ENCODE peak calls at places on chromosomes 11 and 22, in six cellular contexts. P is CD8-positive, alpha-beta T cell; N is activated CD4-positive, alpha-beta T cell treated with anti-CD3 and anti-CD28 coated beads, Interleukin-2, amount 50 U/mL, for 24 hours; W is NCI-H1105; T is GM12865; F is cardiac fibroblast. R is an unnamed sample.
A peak's percentile ranks its signal among the peaks of the same experiment; 100 is the strongest.

GRCh38 chr22:39239561-39240423 is 5.0 kb downstream of the PDGFB start:
- DNase-seq in T (no peak), P (peak; percentile 30), N (no peak), W (peak; percentile 92), F (no peak), R (peak; percentile 89)

GRCh38 chr22:49925525-49926128 is 7.2 kb downstream of the CRELD2 start:
- DNase-seq in N (no peak), P (peak; percentile 77), T (peak; percentile 95), W (no peak), F (no peak), R (no peak)

GRCh38 chr22:35352214-35353111 is 28.4 kb upstream of the HMOX1 start:
- DNase-seq in P (no peak), W (no peak), F (no peak), T (peak; percentile 77), N (no peak), R (no peak)

GRCh38 chr11:122720482-122720881 is 65.0 kb downstream of the UBASH3B start:
- DNase-seq in W (no peak), F (peak; percentile 36), T (no peak), P (no peak), N (no peak), R (no peak)

GRCh38 chr22:41909290-41910049 is 5.4 kb downstream of the SHISA8 start:
- DNase-seq in T (no peak), W (no peak), P (no peak), N (no peak), F (no peak), R (no peak)

GRCh38 chr11:87878373-87878779 is 296.9 kb downstream of the RAB38 start:
- DNase-seq in P (no peak), W (peak; percentile 36), N (no peak), F (peak; percentile 69), T (peak; percentile 32), R (peak; percentile 9)

GRCh38 chr11:103659138-103659734 is 377.2 kb upstream of the DDI1 start:
- DNase-seq in F (no peak), T (no peak), P (no peak), W (no peak), N (no peak), R (no peak)

GRCh38 chr11:16881074-16881709 is 133.0 kb downstream of the PLEKHA7 start:
- DNase-seq in W (peak; percentile 12), N (no peak), T (peak; percentile 56), P (no peak), F (peak; percentile 67), R (peak; percentile 66)

GRCh38 chr11:63212742-63213141 is 30.7 kb downstream of the SLC22A25 start:
- DNase-seq in F (peak; percentile 25), W (no peak), P (no peak), T (peak; percentile 13), N (no peak), R (no peak)

GRCh38 chr22:37769056-37769455 is 38.7 kb upstream of the GCAT start:
- DNase-seq in T (no peak), P (no peak), N (no peak), F (no peak), W (no peak), R (no peak)

GRCh38 chr11:15590131-15590530 is 475.4 kb downstream of the INSC start:
- DNase-seq in T (no peak), F (no peak), W (no peak), N (no peak), P (no peak), R (no peak)

GRCh38 chr11:132941024-132941646 is 591.2 kb downstream of the OPCML start:
- DNase-seq in W (peak; percentile 54), F (peak; percentile 47), T (peak; percentile 10), P (no peak), N (no peak), R (no peak)

GRCh38 chr11:11143849-11144248 is 209.2 kb downstream of the CSNK2A3 start:
- DNase-seq in F (no peak), T (no peak), W (no peak), P (no peak), N (no peak), R (no peak)

GRCh38 chr11:85809191-85809590 is 1.8 kb downstream of the SYTL2 start:
- DNase-seq in T (no peak), F (no peak), P (peak; percentile 30), N (no peak), W (no peak), R (no peak)

GRCh38 chr22:18044548-18045271 is 20.3 kb upstream of the MICAL3 start:
- DNase-seq in P (no peak), F (peak; percentile 48), N (no peak), W (peak; percentile 81), T (no peak), R (peak; percentile 94)

GRCh38 chr11:110075822-110076208 is 17.4 kb upstream of the ZC3H12C start:
- DNase-seq in P (no peak), N (no peak), W (no peak), F (no peak), T (no peak), R (no peak)

GRCh38 chr22:50177537-50178470 is 7.3 kb downstream of the PANX2 start:
- DNase-seq in T (no peak), P (peak; percentile 3), W (no peak), N (no peak), F (no peak), R (no peak)

GRCh38 chr11:101880208-101880607 is 34.6 kb upstream of the CEP126 start:
- DNase-seq in T (peak; percentile 54), W (peak; percentile 31), N (no peak), F (peak; percentile 85), P (no peak), R (no peak)

GRCh38 chr22:49532831-49533802 is 294.6 kb downstream of the BRD1 start:
- DNase-seq in T (no peak), P (no peak), F (no peak), N (no peak), W (peak; percentile 24), R (no peak)

GRCh38 chr11:118827118-118827517 is 36.2 kb upstream of the DDX6 start:
- DNase-seq in T (no peak), N (no peak), W (no peak), F (no peak), P (no peak), R (no peak)

GRCh38 chr22:27193636-27194035 is 536.2 kb downstream of the MIAT start:
- DNase-seq in P (no peak), N (no peak), F (no peak), W (no peak), T (no peak), R (no peak)

GRCh38 chr11:45538363-45538762 is 127.1 kb downstream of the CHST1 start:
- DNase-seq in P (no peak), F (peak; percentile 38), W (no peak), T (no peak), N (no peak), R (no peak)

GRCh38 chr11:116958246-116958645 is 120.8 kb upstream of the APOA1 start:
- DNase-seq in F (no peak), N (no peak), P (no peak), W (no peak), T (no peak), R (no peak)

GRCh38 chr11:4636136-4636535 is 1.1 kb upstream of the OR51D1 start:
- DNase-seq in P (no peak), T (no peak), F (no peak), N (no peak), W (no peak), R (no peak)

GRCh38 chr11:133918606-133919260 is 38.0 kb downstream of the IGSF9B start:
- DNase-seq in N (no peak), W (no peak), P (no peak), F (no peak), T (no peak), R (no peak)

GRCh38 chr11:102655547-102655946 is 30.4 kb upstream of the MMP20 start:
- DNase-seq in W (no peak), T (no peak), N (no peak), F (no peak), P (no peak), R (no peak)

GRCh38 chr11:506950-507726 is at the start of gene RNH1:
- DNase-seq in T (peak; percentile 98), W (peak; percentile 87), F (peak; percentile 99), P (peak; percentile 99), N (peak; percentile 100), R (peak; percentile 90)

GRCh38 chr22:42742940-42743339 is 22.3 kb upstream of the A4GALT start:
- DNase-seq in F (no peak), N (no peak), T (no peak), P (no peak), W (no peak), R (no peak)

GRCh38 chr11:15711311-15711710 is 596.6 kb downstream of the INSC start:
- DNase-seq in T (no peak), N (no peak), F (no peak), P (no peak), W (no peak), R (no peak)

GRCh38 chr22:43152355-43153071 is 1.2 kb downstream of the TSPO start:
- DNase-seq in T (peak; percentile 51), N (peak; percentile 35), P (peak; percentile 62), F (peak; percentile 69), W (no peak), R (peak; percentile 47)

GRCh38 chr22:37020192-37020479 is 594 bp downstream of the MPST start:
- DNase-seq in P (no peak), N (no peak), W (no peak), F (peak; percentile 59), T (peak; percentile 24), R (no peak)

GRCh38 chr11:2587976-2588748 is 111.6 kb downstream of the KCNQ1OT1 start:
- DNase-seq in F (no peak), N (no peak), W (no peak), P (peak; percentile 2), T (no peak), R (no peak)

GRCh38 chr22:33917744-33918406 is 2.4 kb downstream of the LARGE1 start:
- DNase-seq in W (no peak), F (peak; percentile 6), P (no peak), T (peak; percentile 81), N (no peak), R (no peak)

GRCh38 chr11:117809236-117810055 is 12.4 kb upstream of the DSCAML1 start:
- DNase-seq in P (peak; percentile 39), N (no peak), T (peak; percentile 27), W (peak; percentile 29), F (peak; percentile 46), R (peak; percentile 48)